ENCODE peak calls at places on chromosomes 1 and 21, in nine cellular contexts. C is suprapubic skin, Z is fibroblast of lung, K is kidney, E is Peyer's patch, G is OCI-LY7, P is thoracic aorta, Y is tibial nerve, B is Panc1. Q is an unnamed sample.

GRCh38 chr21:45299026-45299863 is 11.6 kb upstream of the POFUT2 start:
- DNase-seq in C (peak), Z (no peak), K (peak), E (no peak), G (no peak), P (no peak), Y (no peak), B (no peak), Q (no peak)

GRCh38 chr21:42535602-42536171 is 22.0 kb downstream of the SLC37A1 start:
- DNase-seq in C (peak), Z (no peak), K (peak), E (peak), G (peak), P (no peak), Y (no peak), B (no peak), Q (no peak)

GRCh38 chr1:46244656-46245371 is 2.7 kb upstream of the RAD54L start:
- DNase-seq in C (no peak), Z (peak), K (no peak), E (no peak), G (peak), P (no peak), Y (no peak), B (no peak), Q (no peak)

GRCh38 chr1:241083285-241083684 is 273.7 kb downstream of the RGS7 start:
- DNase-seq in C (no peak), Z (no peak), K (no peak), E (no peak), G (no peak), P (no peak), Y (no peak), B (no peak), Q (no peak)

GRCh38 chr21:15050588-15051377 is 14.0 kb downstream of the NRIP1 start:
- DNase-seq in C (no peak), Z (no peak), K (no peak), E (no peak), G (no peak), P (no peak), Y (no peak), B (no peak), Q (no peak)

GRCh38 chr1:172163479-172164215 is 256.8 kb upstream of the C1orf105 start:
- DNase-seq in C (no peak), Z (peak), K (no peak), E (no peak), G (no peak), P (no peak), Y (no peak), B (no peak), Q (no peak)

GRCh38 chr1:109240158-109241152 is 8.9 kb upstream of the CELSR2 start:
- DNase-seq in C (peak), Z (peak), K (peak), E (no peak), G (peak), P (no peak), Y (peak), B (no peak), Q (no peak)

GRCh38 chr1:84363019-84363418 is 35.3 kb upstream of the DNASE2B start:
- DNase-seq in C (no peak), Z (no peak), K (no peak), E (no peak), G (no peak), P (no peak), Y (no peak), B (no peak), Q (no peak)

GRCh38 chr1:109466440-109467300 is at the start of gene SYPL2:
- DNase-seq in C (no peak), Z (peak), K (peak), E (no peak), G (no peak), P (no peak), Y (peak), B (no peak), Q (peak)

GRCh38 chr1:69836961-69837636 is 269.4 kb downstream of the LRRC7 start:
- DNase-seq in C (no peak), Z (peak), K (no peak), E (no peak), G (no peak), P (no peak), Y (no peak), B (no peak), Q (no peak)

GRCh38 chr1:198556969-198557368 is 16.5 kb upstream of the ATP6V1G3 start:
- DNase-seq in C (no peak), Z (no peak), K (no peak), E (peak), G (peak), P (no peak), Y (peak), B (no peak), Q (no peak)

GRCh38 chr21:42403611-42404231 is at the start of gene UBASH3A:
- DNase-seq in C (no peak), Z (no peak), K (no peak), E (peak), G (no peak), P (no peak), Y (no peak), B (no peak), Q (no peak)

GRCh38 chr21:36542312-36543101 is 62.6 kb upstream of the CLDN14 start:
- DNase-seq in C (no peak), Z (no peak), K (no peak), E (no peak), G (peak), P (no peak), Y (no peak), B (no peak), Q (no peak)

GRCh38 chr1:196160066-196160795 is 448.0 kb downstream of the KCNT2 start:
- DNase-seq in C (no peak), Z (peak), K (no peak), E (no peak), G (no peak), P (no peak), Y (no peak), B (no peak), Q (no peak)

GRCh38 chr1:192175971-192176370 is 17.7 kb downstream of the RGS18 start:
- DNase-seq in C (no peak), Z (no peak), K (no peak), E (no peak), G (no peak), P (no peak), Y (no peak), B (no peak), Q (no peak)

GRCh38 chr1:958823-959729 is at the start of gene NOC2L:
- DNase-seq in C (peak), Z (peak), K (peak), E (peak), G (peak), P (peak), Y (peak), B (no peak), Q (peak)

GRCh38 chr1:191913234-191913948 is 244.9 kb upstream of the RGS18 start:
- DNase-seq in C (no peak), Z (no peak), K (no peak), E (no peak), G (no peak), P (no peak), Y (no peak), B (no peak), Q (no peak)

GRCh38 chr1:235651170-235651806 is 1.7 kb upstream of the GNG4 start:
- DNase-seq in C (no peak), Z (no peak), K (no peak), E (no peak), G (no peak), P (no peak), Y (no peak), B (no peak), Q (no peak)

GRCh38 chr1:66436378-66437135 is 97.4 kb upstream of the SGIP1 start:
- DNase-seq in C (no peak), Z (peak), K (no peak), E (peak), G (peak), P (no peak), Y (no peak), B (no peak), Q (no peak)
- TF ChIP-seq CTCF in C (no peak), Z (no peak), K (peak), E (peak), G (peak), P (no peak), Y (no peak), B (no peak), Q (no peak)

GRCh38 chr1:2206813-2207488 is 12.4 kb upstream of the FAAP20 start:
- DNase-seq in C (no peak), Z (no peak), K (peak), E (no peak), G (no peak), P (no peak), Y (no peak), B (no peak), Q (peak)

GRCh38 chr1:2203671-2204383 is 9.3 kb upstream of the FAAP20 start:
- DNase-seq in C (no peak), Z (no peak), K (peak), E (no peak), G (no peak), P (no peak), Y (no peak), B (no peak), Q (no peak)

GRCh38 chr1:2204384-2205190 is 10.0 kb upstream of the FAAP20 start:
- DNase-seq in C (peak), Z (peak), K (peak), E (no peak), G (no peak), P (no peak), Y (peak), B (no peak), Q (peak)

GRCh38 chr1:2202843-2203601 is 8.4 kb upstream of the FAAP20 start:
- DNase-seq in C (no peak), Z (no peak), K (peak), E (no peak), G (no peak), P (no peak), Y (no peak), B (no peak), Q (no peak)

GRCh38 chr1:2205191-2205952 is 10.8 kb upstream of the FAAP20 start:
- DNase-seq in C (peak), Z (peak), K (peak), E (peak), G (peak), P (peak), Y (peak), B (no peak), Q (peak)
- TF ChIP-seq CTCF in C (no peak), Z (no peak), K (no peak), E (no peak), G (no peak), P (no peak), Y (peak), B (no peak), Q (no peak)

GRCh38 chr1:32413507-32414185 is 19.4 kb upstream of the BSDC1 start:
- DNase-seq in C (peak), Z (peak), K (no peak), E (peak), G (peak), P (peak), Y (peak), B (no peak), Q (peak)
- TF ChIP-seq CTCF in C (peak), Z (peak), K (peak), E (peak), G (peak), P (peak), Y (peak), B (peak), Q (peak)

DNA sequence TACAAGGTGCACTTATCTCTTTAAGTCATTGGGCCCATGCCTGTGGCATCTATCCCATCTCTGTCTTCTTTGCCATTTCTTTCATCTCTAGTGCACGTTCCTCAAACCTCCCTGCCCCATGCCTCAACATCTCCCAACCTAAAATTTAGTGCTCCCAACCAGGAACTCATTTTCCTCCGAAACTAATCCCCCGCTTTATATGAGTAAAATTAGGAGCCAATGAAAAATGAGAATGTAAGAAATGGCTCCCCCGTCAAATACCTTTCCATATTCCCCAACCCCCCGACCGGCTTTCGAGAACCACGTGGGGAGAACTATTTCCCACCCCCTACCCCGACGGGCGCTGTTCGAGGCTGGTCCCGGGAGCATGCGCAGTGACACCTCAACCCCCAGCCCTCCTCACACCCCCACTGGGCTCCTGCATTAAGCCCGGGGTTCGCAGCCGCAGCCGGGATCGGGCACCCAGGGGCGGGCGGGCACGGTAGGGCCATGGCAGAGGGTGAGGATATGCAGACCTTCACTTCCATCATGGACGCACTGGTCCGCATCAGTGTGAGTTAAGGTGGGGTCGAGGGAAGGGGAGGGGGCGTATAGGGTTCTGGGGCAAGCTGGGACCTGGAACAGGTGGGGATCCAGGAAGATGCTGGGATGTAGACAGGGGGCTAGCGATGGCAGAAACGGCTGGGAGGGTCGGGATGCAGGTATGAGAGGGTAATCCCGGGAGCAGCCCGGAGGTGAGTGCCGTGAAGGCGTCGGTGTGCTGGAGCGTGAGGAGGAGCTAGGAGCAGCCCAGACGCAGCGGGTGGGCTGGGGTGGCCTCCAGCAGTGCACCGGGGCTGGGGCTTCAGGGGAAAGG is at the start of gene TRIM46:
- DNase-seq in C (peak), Z (peak), K (peak), E (peak), G (peak), P (no peak), Y (no peak), B (no peak), Q (peak)
- TF ChIP-seq CTCF in C (no peak), Z (no peak), K (no peak), E (no peak), G (peak), P (no peak), Y (no peak), B (peak), Q (no peak)

DNA sequence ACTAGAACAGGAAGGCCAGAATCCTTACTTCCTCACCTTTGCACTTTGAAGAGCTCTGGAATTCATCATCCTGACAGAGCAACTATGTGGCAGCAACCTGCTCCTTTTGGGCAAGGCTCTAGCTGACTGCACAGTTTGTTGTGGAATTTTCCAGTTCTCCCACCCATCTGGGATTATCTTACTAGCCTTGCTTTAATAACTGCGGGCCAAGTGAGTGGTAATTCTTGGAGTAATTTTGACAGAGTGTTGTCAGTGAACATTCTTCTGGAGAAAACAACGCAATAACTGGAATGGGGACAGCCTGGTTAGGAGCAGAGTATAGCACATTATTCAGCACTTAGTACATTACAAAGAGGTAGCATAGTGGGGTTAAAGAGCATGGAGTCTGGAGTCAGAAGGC is 75.3 kb downstream of the NTMT2 start:
- DNase-seq in C (no peak), Z (no peak), K (no peak), E (no peak), G (no peak), P (peak), Y (peak), B (no peak), Q (no peak)
- TF ChIP-seq CTCF in C (no peak), Z (no peak), K (no peak), E (no peak), G (no peak), P (no peak), Y (no peak), B (no peak), Q (no peak)

GRCh38 chr1:189429610-189430009 is 1048.1 kb downstream of the BRINP3 start:
- DNase-seq in C (no peak), Z (peak), K (no peak), E (no peak), G (peak), P (no peak), Y (no peak), B (peak), Q (peak)
- TF ChIP-seq CTCF in C (no peak), Z (peak), K (peak), E (peak), G (peak), P (no peak), Y (no peak), B (peak), Q (peak)

DNA sequence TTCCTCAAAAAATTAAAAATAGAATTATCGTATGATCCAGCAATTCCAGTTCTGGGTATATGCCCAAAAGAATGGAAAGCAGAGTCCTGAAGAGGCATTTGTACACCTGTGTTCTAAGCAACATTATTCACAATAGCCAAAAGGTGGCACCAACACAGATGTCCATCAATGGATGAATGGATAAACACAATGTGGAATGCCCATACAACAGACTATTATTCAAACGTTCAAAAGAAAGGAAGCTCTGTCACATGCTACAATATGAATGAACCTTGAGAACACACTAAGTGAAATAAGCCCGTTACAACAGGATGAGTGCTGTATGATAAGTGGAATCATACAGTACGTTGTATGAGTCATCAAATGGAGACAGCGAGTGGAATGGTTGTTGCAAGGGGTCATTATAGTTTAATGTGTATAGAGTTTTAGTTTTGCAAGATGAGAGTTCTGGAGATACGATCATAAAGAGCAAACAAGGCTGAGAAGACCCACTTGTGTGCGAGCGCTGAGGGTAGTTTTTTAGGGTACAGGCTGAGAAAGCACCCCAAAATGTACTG is 80.1 kb downstream of the SH3BGR start:
- DNase-seq in C (no peak), Z (no peak), K (no peak), E (no peak), G (no peak), P (no peak), Y (no peak), B (no peak), Q (no peak)
- TF ChIP-seq CTCF in C (no peak), Z (no peak), K (no peak), E (no peak), G (no peak), P (no peak), Y (no peak), B (no peak), Q (no peak)

DNA sequence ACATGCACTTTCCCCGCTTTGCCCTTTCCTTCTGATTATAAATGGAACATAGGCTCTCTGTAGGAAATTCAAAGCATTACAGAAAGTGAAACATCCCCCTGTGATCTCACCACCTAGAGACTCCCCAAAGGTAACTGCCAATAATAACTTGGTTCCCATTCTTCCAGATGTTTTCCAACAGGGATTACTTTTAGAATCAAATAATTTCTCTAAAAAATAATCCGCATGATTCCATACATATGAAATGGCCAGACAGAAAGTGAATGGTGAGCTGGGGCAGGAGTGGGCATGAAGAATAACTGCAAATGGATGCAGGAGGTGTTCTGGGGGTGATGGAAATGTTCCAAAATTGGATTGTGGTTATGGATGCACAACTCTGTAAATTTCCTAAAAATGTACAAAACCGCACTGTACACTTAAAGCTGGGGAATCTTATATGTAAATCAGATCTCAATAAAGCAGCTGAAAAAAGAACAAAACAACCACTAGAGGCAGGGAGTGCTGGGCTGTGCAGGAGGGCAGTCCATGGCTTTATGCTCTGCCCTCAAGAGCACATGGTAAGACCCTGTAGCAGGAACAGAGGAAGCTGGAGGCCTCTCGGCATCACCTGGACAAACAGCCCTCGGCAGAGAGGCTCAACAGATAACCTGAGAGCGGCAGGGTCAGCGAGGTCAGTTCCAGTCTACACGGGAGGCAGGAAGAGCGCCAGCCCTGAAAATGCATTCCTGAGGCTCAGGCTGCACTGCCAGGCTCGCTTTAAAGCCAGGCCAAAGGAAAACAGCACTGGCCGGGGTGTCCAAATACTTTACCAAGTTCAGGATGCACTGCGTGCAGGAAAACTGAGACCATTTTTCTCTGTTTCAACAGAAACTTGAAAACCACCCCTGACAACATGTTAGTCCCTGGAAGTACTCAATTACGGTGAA is 39.7 kb downstream of the CAPZB start:
- DNase-seq in C (no peak), Z (peak), K (no peak), E (no peak), G (peak), P (no peak), Y (no peak), B (no peak), Q (peak)
- TF ChIP-seq CTCF in C (no peak), Z (peak), K (peak), E (no peak), G (peak), P (peak), Y (peak), B (peak), Q (peak)

DNA sequence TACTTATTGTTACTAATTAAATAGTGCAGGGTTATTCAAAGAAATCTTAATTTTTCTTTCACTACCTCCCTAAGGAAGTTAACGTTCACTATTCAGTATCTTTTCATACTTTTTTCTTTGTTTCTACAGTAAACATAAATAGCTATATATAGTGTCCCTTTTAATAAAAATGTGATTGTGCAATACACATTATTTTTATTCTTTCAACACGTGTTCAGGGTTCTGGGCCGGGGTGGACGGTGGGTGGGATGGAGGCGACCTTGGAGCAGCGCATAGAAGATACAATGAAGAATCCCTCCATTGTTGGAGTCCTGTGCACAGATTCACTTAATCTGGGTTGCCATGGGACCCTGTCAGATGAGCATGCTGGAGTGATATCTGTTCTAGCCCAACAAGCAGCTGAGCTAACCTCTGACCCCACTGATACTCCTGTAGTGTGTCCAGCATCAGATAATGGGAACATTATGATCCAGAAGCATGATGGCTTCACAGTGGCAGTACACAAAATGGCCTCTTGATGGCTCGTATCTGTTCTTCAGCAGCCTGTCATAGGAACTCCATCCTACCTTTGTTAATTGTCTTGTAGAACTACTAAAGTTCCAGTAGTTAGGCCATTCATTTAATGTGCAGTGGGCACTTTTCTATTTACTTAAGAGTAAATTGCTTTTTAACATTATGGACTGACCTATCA is 155.9 kb upstream of the L1TD1 start:
- DNase-seq in C (no peak), Z (no peak), K (no peak), E (no peak), G (no peak), P (no peak), Y (no peak), B (no peak), Q (no peak)
- TF ChIP-seq CTCF in C (no peak), Z (no peak), K (no peak), E (no peak), G (peak), P (no peak), Y (no peak), B (peak), Q (no peak)

Q was measured in nephron progenitor cell.